ENCODE peak calls at places on chromosomes 1 and 21, in nine cellular contexts. Z is mammary epithelial cell, P is OCI-LY7, T is kidney, N is NB4, F is HL-60, D is heart left ventricle, A is AG10803, U is cardiac fibroblast. W is an unnamed sample.
A peak's percentile ranks its signal among the peaks of the same experiment; 100 is the strongest.

GRCh38 chr1:232917053-232917452 is 33.4 kb upstream of the NTPCR start:
- DNase-seq in T (no peak), F (no peak), U (no peak), D (no peak), N (no peak), A (no peak), Z (no peak), P (no peak), W (no peak)

GRCh38 chr1:94858276-94858675 is 38.1 kb downstream of the SLC44A3 start:
- DNase-seq in U (peak; percentile 18), N (no peak), A (no peak), T (no peak), D (no peak), F (no peak), Z (peak; percentile 54), P (no peak), W (no peak)

GRCh38 chr1:84089470-84090261 is 54.4 kb upstream of the PRKACB start:
- DNase-seq in P (no peak), F (no peak), Z (peak; percentile 88), D (no peak), A (peak; percentile 30), U (peak; percentile 86), N (no peak), T (no peak), W (no peak)

GRCh38 chr1:233868461-233868860 is 36.0 kb upstream of the SLC35F3 start:
- DNase-seq in P (no peak), T (no peak), D (no peak), Z (peak; percentile 26), A (no peak), F (peak; percentile 45), N (peak; percentile 54), U (no peak), W (no peak)

GRCh38 chr1:117143856-117144255 is 22.3 kb upstream of the TRIM45 start:
- DNase-seq in F (no peak), N (no peak), U (no peak), Z (no peak), D (no peak), T (no peak), A (no peak), P (no peak), W (no peak)

GRCh38 chr21:35649186-35649585 is 411.1 kb downstream of the SETD4 start:
- DNase-seq in D (no peak), F (no peak), A (peak; percentile 72), Z (peak; percentile 36), N (no peak), U (peak; percentile 53), P (no peak), T (no peak), W (no peak)

GRCh38 chr21:42543106-42543847 is 29.6 kb downstream of the SLC37A1 start:
- DNase-seq in P (no peak), D (no peak), N (no peak), Z (no peak), T (peak; percentile 59), U (no peak), F (no peak), A (no peak), W (no peak)

GRCh38 chr1:84960371-84960770 is 36.5 kb downstream of the MCOLN2 start:
- DNase-seq in Z (no peak), F (no peak), U (peak; percentile 74), P (no peak), A (peak; percentile 72), T (no peak), N (no peak), D (no peak), W (no peak)

GRCh38 chr21:41928621-41929220 is 25.1 kb downstream of the C2CD2 start:
- DNase-seq in N (peak; percentile 81), A (no peak), D (no peak), F (no peak), U (no peak), P (peak; percentile 51), T (no peak), Z (no peak), W (peak; percentile 72)

GRCh38 chr1:204255225-204255624 is 41.4 kb upstream of the GOLT1A start:
- DNase-seq in T (no peak), U (no peak), P (no peak), N (no peak), D (no peak), F (no peak), Z (no peak), A (no peak), W (no peak)
- TF ChIP-seq CTCF in T (no peak), U (no peak), P (no peak), N (no peak), D (no peak), F (no peak), Z (no peak), A (no peak), W (no peak)

GRCh38 chr1:62833529-62833928 is 49.6 kb downstream of the ATG4C start:
- DNase-seq in A (no peak), N (no peak), T (no peak), P (no peak), Z (no peak), D (no peak), U (no peak), F (no peak), W (no peak)

GRCh38 chr1:62826892-62827291 is 43.0 kb downstream of the ATG4C start:
- DNase-seq in T (no peak), P (no peak), Z (no peak), A (no peak), U (peak; percentile 10), F (no peak), N (no peak), D (no peak), W (no peak)

GRCh38 chr1:62836856-62837540 is 53.1 kb downstream of the ATG4C start:
- DNase-seq in T (no peak), P (no peak), N (no peak), Z (no peak), U (no peak), A (no peak), F (no peak), D (no peak), W (no peak)

GRCh38 chr1:62834400-62834987 is 50.6 kb downstream of the ATG4C start:
- DNase-seq in P (no peak), Z (no peak), U (no peak), D (no peak), F (no peak), N (no peak), A (no peak), T (no peak), W (no peak)

GRCh38 chr1:62832276-62832675 is 48.3 kb downstream of the ATG4C start:
- DNase-seq in N (no peak), U (no peak), F (no peak), T (no peak), Z (no peak), A (no peak), D (no peak), P (no peak), W (no peak)
- TF ChIP-seq CTCF in N (no peak), U (no peak), F (no peak), T (no peak), Z (no peak), A (no peak), D (no peak), P (no peak), W (no peak)

GRCh38 chr1:112715264-112716053 is at the start of gene PPM1J:
- DNase-seq in A (peak; percentile 85), N (peak; percentile 93), T (peak; percentile 100), Z (peak; percentile 96), U (peak; percentile 92), F (peak; percentile 69), D (peak; percentile 98), P (peak; percentile 94), W (peak; percentile 98)
- TF ChIP-seq CTCF in A (no peak), N (no peak), T (no peak), Z (no peak), U (no peak), F (no peak), D (no peak), P (no peak), W (no peak)

DNA sequence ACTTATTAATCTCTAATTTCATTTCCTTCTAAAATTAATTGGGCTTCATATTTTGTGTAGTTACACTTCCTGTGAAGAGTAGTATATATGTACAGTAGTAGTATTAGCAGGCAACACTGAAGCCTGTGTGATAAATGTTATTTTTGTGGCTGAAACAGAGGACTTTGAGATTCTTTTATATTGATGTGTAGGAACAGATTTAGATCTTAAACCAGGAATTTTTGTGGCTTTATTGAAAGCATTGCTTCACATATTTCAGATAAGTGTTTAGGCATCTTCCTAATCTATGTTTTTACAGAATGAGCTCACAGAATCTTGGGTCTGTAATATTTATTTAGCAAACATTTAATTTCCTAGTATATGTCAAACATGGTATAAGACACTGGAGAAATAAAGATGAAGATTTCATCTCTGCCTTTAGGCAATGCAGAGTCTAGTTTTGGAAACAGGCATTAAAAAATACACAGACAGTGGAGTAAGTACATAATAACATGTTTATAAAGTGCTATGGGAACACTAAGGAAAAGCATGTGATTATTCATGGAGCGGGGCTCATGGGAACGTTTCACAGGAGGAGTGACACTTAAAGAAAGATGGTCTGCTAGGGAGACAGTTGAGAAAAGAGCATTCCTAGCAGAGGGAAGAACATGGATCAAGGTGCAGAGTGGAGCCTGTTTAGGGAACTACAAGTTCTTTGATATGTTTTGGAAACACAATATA is 52.7 kb downstream of the MIGA1 start:
- DNase-seq in N (no peak), U (peak; percentile 85), A (peak; percentile 69), D (no peak), T (no peak), Z (no peak), P (no peak), F (no peak), W (no peak)
- TF ChIP-seq CTCF in N (no peak), U (no peak), A (no peak), D (no peak), T (no peak), Z (no peak), P (no peak), F (no peak), W (no peak)

DNA sequence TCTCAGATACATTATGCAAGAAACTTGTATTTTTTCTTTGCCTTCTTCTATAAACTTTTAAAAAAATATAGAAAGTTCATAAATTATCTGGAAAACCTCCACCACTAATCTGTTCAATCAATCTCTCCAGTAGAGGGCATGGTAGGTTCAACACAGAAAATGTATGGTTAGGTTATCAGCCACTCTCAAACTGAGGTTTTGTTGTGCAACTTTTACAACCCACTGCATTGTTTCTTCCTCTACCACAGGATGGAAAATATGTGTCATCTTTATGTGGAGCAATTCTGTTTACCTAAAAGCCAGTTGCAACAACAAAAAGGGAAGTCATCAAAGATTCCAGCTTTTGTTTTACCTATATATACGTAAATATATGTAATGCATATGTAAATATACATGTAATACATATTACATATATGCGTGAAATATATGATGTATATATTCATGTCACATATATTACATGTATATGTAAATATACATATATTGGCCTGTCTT is 3.0 kb upstream of the RGS2 start:
- DNase-seq in Z (peak; percentile 85), U (peak; percentile 98), D (no peak), T (no peak), A (peak; percentile 94), N (peak; percentile 95), F (peak; percentile 95), P (peak; percentile 73), W (peak; percentile 58)
- TF ChIP-seq CTCF in Z (peak; percentile 72), U (peak; percentile 50), D (peak; percentile 32), T (peak; percentile 42), A (peak; percentile 75), N (peak; percentile 35), F (peak; percentile 39), P (peak; percentile 90), W (peak; percentile 54)

GRCh38 chr21:30463713-30464112 is 16.5 kb downstream of the KRTAP19-1 start:
- DNase-seq in P (peak; percentile 6), A (no peak), N (peak; percentile 25), U (no peak), D (no peak), F (no peak), Z (peak; percentile 7), T (no peak), W (no peak)
- TF ChIP-seq CTCF in P (peak; percentile 73), A (peak; percentile 15), N (peak; percentile 58), U (peak; percentile 34), D (no peak), F (peak; percentile 10), Z (peak; percentile 69), T (peak; percentile 8), W (no peak)

GRCh38 chr1:20663365-20663764 is 2.2 kb upstream of the DDOST start:
- DNase-seq in D (no peak), A (no peak), Z (no peak), P (peak; percentile 12), U (no peak), F (no peak), N (peak; percentile 29), T (no peak), W (no peak)
- TF ChIP-seq CTCF in D (no peak), A (no peak), Z (no peak), P (peak; percentile 58), U (no peak), F (no peak), N (peak; percentile 27), T (no peak), W (no peak)

W was measured in GM13976.